ENCODE peak calls at places on chromosomes 2 and 18, in six cellular contexts. I is stimulated activated CD4-positive, alpha-beta T cell treated with anti-CD3 and anti-CD28 coated beads, Interleukin-1b, Interleukin-23, amount 100 ng/mL, for 24 hours; F is CD4-positive, alpha-beta T cell; Y is activated CD4-positive, alpha-beta T cell treated with anti-CD3 and anti-CD28 coated beads, Interleukin-2, amount 10 ng/mL, durations not matched to agents 7 days and 5 days; E is AG10803; T is lower lobe of right lung. K is an unnamed sample.

GRCh38 chr2:241546771-241547498 is 11.6 kb upstream of the BOK start:
- DNase-seq in I (no peak), F (no peak), Y (no peak), E (peak), T (no peak), K (no peak)

GRCh38 chr18:46577546-46577945 is 79.5 kb downstream of the LOXHD1 start:
- DNase-seq in I (no peak), F (no peak), Y (no peak), E (no peak), T (no peak), K (no peak)

GRCh38 chr2:25340340-25340886 is 1.3 kb downstream of the DNMT3A start:
- DNase-seq in I (no peak), F (no peak), Y (no peak), E (no peak), T (peak), K (no peak)

GRCh38 chr2:144249035-144249637 is 270.8 kb downstream of the ZEB2 start:
- DNase-seq in I (no peak), F (no peak), Y (no peak), E (peak), T (no peak), K (no peak)

GRCh38 chr2:881204-881918 is 69.3 kb upstream of the SNTG2 start:
- DNase-seq in I (no peak), F (no peak), Y (no peak), E (peak), T (no peak), K (no peak)

GRCh38 chr18:8450013-8450412 is 159.2 kb upstream of the RAB12 start:
- DNase-seq in I (no peak), F (no peak), Y (no peak), E (no peak), T (no peak), K (no peak)

GRCh38 chr2:136920652-136921333 is 155.4 kb downstream of the THSD7B start:
- DNase-seq in I (no peak), F (no peak), Y (no peak), E (no peak), T (no peak), K (no peak)

GRCh38 chr2:160492401-160493226 is 993 bp downstream of the RBMS1 start:
- DNase-seq in I (peak), F (peak), Y (peak), E (peak), T (peak), K (peak)

GRCh38 chr2:19559596-19560240 is 201.3 kb upstream of the OSR1 start:
- DNase-seq in I (no peak), F (no peak), Y (peak), E (no peak), T (no peak), K (no peak)

GRCh38 chr2:47520302-47520630 is 117.3 kb downstream of the MSH2 start:
- DNase-seq in I (no peak), F (no peak), Y (no peak), E (no peak), T (no peak), K (no peak)

GRCh38 chr2:160157861-160158813 is 41.9 kb downstream of the ITGB6 start:
- DNase-seq in I (no peak), F (no peak), Y (no peak), E (peak), T (no peak), K (no peak)

GRCh38 chr2:241011751-241012510 is 13.5 kb downstream of the SNED1 start:
- DNase-seq in I (no peak), F (no peak), Y (peak), E (no peak), T (peak), K (no peak)

GRCh38 chr18:36708366-36708765 is 120.4 kb downstream of the TPGS2 start:
- DNase-seq in I (no peak), F (no peak), Y (no peak), E (no peak), T (no peak), K (no peak)

GRCh38 chr2:501667-502066 is 175.5 kb downstream of the TMEM18 start:
- DNase-seq in I (no peak), F (no peak), Y (no peak), E (no peak), T (no peak), K (no peak)

GRCh38 chr2:26302846-26303245 is 43.1 kb upstream of the SELENOI start:
- DNase-seq in I (no peak), F (no peak), Y (no peak), E (peak), T (no peak), K (no peak)

GRCh38 chr2:239232195-239232578 is 168.6 kb downstream of the HDAC4 start:
- DNase-seq in I (no peak), F (no peak), Y (no peak), E (no peak), T (no peak), K (no peak)

GRCh38 chr2:201999289-201999688 is 34.4 kb upstream of the FZD7 start:
- DNase-seq in I (no peak), F (no peak), Y (no peak), E (peak), T (no peak), K (no peak)

GRCh38 chr2:110852541-110853263 is 120.3 kb downstream of the ACOXL start:
- DNase-seq in I (no peak), F (no peak), Y (peak), E (no peak), T (no peak), K (no peak)

GRCh38 chr2:196649202-196649601 is 9.7 kb downstream of the CCDC150 start:
- DNase-seq in I (no peak), F (no peak), Y (no peak), E (no peak), T (no peak), K (no peak)

GRCh38 chr2:237540823-237541222 is 25.6 kb upstream of the PRLH start:
- DNase-seq in I (no peak), F (no peak), Y (no peak), E (peak), T (no peak), K (no peak)

GRCh38 chr2:207869784-207870778 is 100.4 kb upstream of the FZD5 start:
- DNase-seq in I (no peak), F (no peak), Y (no peak), E (peak), T (no peak), K (no peak)

GRCh38 chr2:105804266-105804665 is 59.6 kb downstream of the NCK2 start:
- DNase-seq in I (no peak), F (no peak), Y (no peak), E (peak), T (no peak), K (no peak)

GRCh38 chr2:20091305-20091991 is 40.0 kb upstream of the LAPTM4A start:
- DNase-seq in I (no peak), F (no peak), Y (no peak), E (peak), T (no peak), K (no peak)

GRCh38 chr2:85838181-85838580 is 50.6 kb downstream of the ST3GAL5 start:
- DNase-seq in I (no peak), F (no peak), Y (no peak), E (no peak), T (no peak), K (no peak)

GRCh38 chr18:71116535-71116934 is 827.7 kb downstream of the SOCS6 start:
- DNase-seq in I (no peak), F (no peak), Y (no peak), E (no peak), T (no peak), K (no peak)

GRCh38 chr2:241211276-241211675 is 22.8 kb downstream of the ANO7 start:
- DNase-seq in I (no peak), F (no peak), Y (no peak), E (no peak), T (no peak), K (no peak)

GRCh38 chr2:122808286-122808969 is 1053.0 kb downstream of the TSN start:
- DNase-seq in I (no peak), F (no peak), Y (no peak), E (no peak), T (no peak), K (no peak)

GRCh38 chr2:60472026-60472425 is 81.4 kb downstream of the BCL11A start:
- DNase-seq in I (no peak), F (no peak), Y (no peak), E (no peak), T (peak), K (no peak)

GRCh38 chr2:157324331-157324843 is 1.2 kb downstream of the ERMN start:
- DNase-seq in I (no peak), F (no peak), Y (no peak), E (no peak), T (no peak), K (no peak)

GRCh38 chr2:23954325-23955014 is 14.2 kb downstream of the UBXN2A start:
- DNase-seq in I (no peak), F (no peak), Y (no peak), E (peak), T (no peak), K (no peak)

GRCh38 chr2:70140978-70141753 is 49.7 kb downstream of the C2orf42 start:
- DNase-seq in I (no peak), F (peak), Y (peak), E (peak), T (peak), K (peak)

GRCh38 chr2:46545015-46545839 is 65.9 kb downstream of the TMEM247 start:
- DNase-seq in I (no peak), F (no peak), Y (no peak), E (no peak), T (no peak), K (no peak)

GRCh38 chr18:22999212-22999611 is 66.1 kb downstream of the RBBP8 start:
- DNase-seq in I (no peak), F (no peak), Y (no peak), E (peak), T (no peak), K (no peak)

GRCh38 chr18:9989481-9989880 is 75.7 kb downstream of the VAPA start:
- DNase-seq in I (no peak), F (no peak), Y (no peak), E (no peak), T (peak), K (no peak)

GRCh38 chr2:71695235-71696120 is 242.1 kb downstream of the DYSF start:
- DNase-seq in I (no peak), F (no peak), Y (no peak), E (no peak), T (no peak), K (peak)

GRCh38 chr2:178804791-178805190 is 2.4 kb downstream of the TTN start:
- DNase-seq in I (no peak), F (no peak), Y (no peak), E (peak), T (no peak), K (no peak)

GRCh38 chr2:41414486-41415230 is 633.2 kb upstream of the PKDCC start:
- DNase-seq in I (no peak), F (no peak), Y (peak), E (peak), T (no peak), K (no peak)